ENCODE peak calls at places on chromosomes 16 and 17, in four cellular contexts. U, T, Y and E are unnamed samples.

GRCh38 chr17:82338858-82339633 is 5.5 kb upstream of the SECTM1 start:
- DNase-seq in U (peak), T (peak), Y (no peak), E (peak)

GRCh38 chr17:17712268-17712924 is 31.1 kb downstream of the RAI1 start:
- DNase-seq in U (no peak), T (peak), Y (no peak), E (peak)

GRCh38 chr17:20072692-20072992 is 63.5 kb downstream of the SPECC1 start:
- DNase-seq in U (no peak), T (no peak), Y (no peak), E (no peak)

GRCh38 chr17:73474370-73474988 is 162.7 kb upstream of the CDC42EP4 start:
- DNase-seq in U (no peak), T (peak), Y (peak), E (peak)

GRCh38 chr17:47704116-47704515 is 10.2 kb downstream of the TBKBP1 start:
- DNase-seq in U (peak), T (no peak), Y (no peak), E (no peak)

GRCh38 chr16:55499951-55500350 is 8.9 kb upstream of the LPCAT2 start:
- DNase-seq in U (no peak), T (peak), Y (no peak), E (peak)

GRCh38 chr16:1152651-1153259 is at the start of gene CACNA1H:
- DNase-seq in U (peak), T (no peak), Y (peak), E (peak)

GRCh38 chr17:64133546-64134215 is 3.7 kb upstream of the ERN1 start:
- DNase-seq in U (peak), T (peak), Y (peak), E (peak)

GRCh38 chr17:74836691-74837467 is 22.8 kb downstream of the GRIN2C start:
- DNase-seq in U (no peak), T (no peak), Y (peak), E (no peak)

GRCh38 chr16:14495213-14496046 is 134.6 kb downstream of the PARN start:
- DNase-seq in U (no peak), T (no peak), Y (no peak), E (no peak)

GRCh38 chr17:45740553-45741330 is 43.4 kb upstream of the CRHR1 start:
- DNase-seq in U (peak), T (peak), Y (peak), E (peak)

GRCh38 chr17:72725432-72726068 is 366.9 kb downstream of the SLC39A11 start:
- DNase-seq in U (peak), T (peak), Y (peak), E (peak)

GRCh38 chr17:44502598-44503079 is 567 bp downstream of the GPATCH8 start:
- DNase-seq in U (no peak), T (peak), Y (no peak), E (peak)

GRCh38 chr16:65704866-65705265 is 583.0 kb upstream of the CDH11 start:
- DNase-seq in U (peak), T (no peak), Y (no peak), E (no peak)

GRCh38 chr17:1989135-1989534 is 36.0 kb downstream of the RTN4RL1 start:
- DNase-seq in U (no peak), T (peak), Y (no peak), E (no peak)

GRCh38 chr17:47720754-47721533 is 12.1 kb upstream of the TBX21 start:
- DNase-seq in U (peak), T (peak), Y (peak), E (peak)

GRCh38 chr16:8661703-8662102 is 12.7 kb upstream of the ABAT start:
- DNase-seq in U (no peak), T (no peak), Y (no peak), E (no peak)

GRCh38 chr16:65700599-65700998 is 578.7 kb upstream of the CDH11 start:
- DNase-seq in U (no peak), T (no peak), Y (no peak), E (no peak)

GRCh38 chr17:37742114-37742761 is 2.6 kb downstream of the HNF1B start:
- DNase-seq in U (peak), T (peak), Y (peak), E (peak)

GRCh38 chr16:72493681-72494415 is 321.9 kb upstream of the PMFBP1 start:
- DNase-seq in U (no peak), T (no peak), Y (no peak), E (no peak)

GRCh38 chr16:85086347-85087291 is 25.7 kb downstream of the CIBAR2 start:
- DNase-seq in U (peak), T (peak), Y (peak), E (peak)

GRCh38 chr17:49067163-49067562 is 65.4 kb upstream of the B4GALNT2 start:
- DNase-seq in U (peak), T (peak), Y (no peak), E (no peak)

GRCh38 chr17:50018909-50019308 is 23.9 kb upstream of the DLX3 start:
- DNase-seq in U (no peak), T (no peak), Y (no peak), E (no peak)

GRCh38 chr17:54662978-54663876 is 237.4 kb upstream of the TOM1L1 start:
- DNase-seq in U (peak), T (no peak), Y (no peak), E (peak)

GRCh38 chr17:57388326-57388725 is 132.0 kb downstream of the MSI2 start:
- DNase-seq in U (no peak), T (no peak), Y (no peak), E (no peak)

GRCh38 chr17:17739388-17740066 is 58.3 kb downstream of the RAI1 start:
- DNase-seq in U (no peak), T (peak), Y (peak), E (peak)

GRCh38 chr16:30924086-30924714 is 828 bp downstream of the FBXL19 start:
- DNase-seq in U (peak), T (no peak), Y (peak), E (peak)

GRCh38 chr17:48356866-48357265 is 73.1 kb downstream of the SKAP1 start:
- DNase-seq in U (no peak), T (no peak), Y (no peak), E (no peak)

GRCh38 chr16:87877942-87878507 is 8.7 kb upstream of the SLC7A5 start:
- DNase-seq in U (no peak), T (no peak), Y (no peak), E (no peak)

GRCh38 chr17:79276824-79277223 is 202.2 kb downstream of the ENGASE start:
- DNase-seq in U (no peak), T (no peak), Y (no peak), E (no peak)

GRCh38 chr16:11114366-11115164 is 141.4 kb downstream of the SOCS1 start:
- DNase-seq in U (peak), T (no peak), Y (no peak), E (no peak)

GRCh38 chr16:49644143-49644460 is 211.8 kb downstream of the ZNF423 start:
- DNase-seq in U (peak), T (no peak), Y (no peak), E (no peak)

GRCh38 chr16:57536306-57537193 is at the start of gene CCDC102A:
- DNase-seq in U (peak), T (no peak), Y (peak), E (peak)

GRCh38 chr17:80703109-80703508 is 158.5 kb downstream of the RPTOR start:
- DNase-seq in U (no peak), T (no peak), Y (no peak), E (no peak)

GRCh38 chr17:29584452-29585079 is 4.9 kb downstream of the GIT1 start:
- DNase-seq in U (peak), T (no peak), Y (peak), E (no peak)

GRCh38 chr17:10516065-10516464 is 2.3 kb downstream of the MYH1 start:
- DNase-seq in U (no peak), T (no peak), Y (no peak), E (no peak)
- H2AFZ ChIP-seq in U (peak), T (no peak), Y (no peak), E (no peak)

GRCh38 chr17:42617956-42618431 is 8.5 kb downstream of the TUBG1 start:
- DNase-seq in U (no peak), T (peak), Y (peak), E (no peak)

GRCh38 chr17:42613699-42614295 is 4.3 kb downstream of the TUBG1 start:
- DNase-seq in U (no peak), T (no peak), Y (no peak), E (no peak)

GRCh38 chr17:42623732-42624596 is 14.5 kb downstream of the TUBG1 start:
- DNase-seq in U (no peak), T (peak), Y (no peak), E (peak)

DNA sequence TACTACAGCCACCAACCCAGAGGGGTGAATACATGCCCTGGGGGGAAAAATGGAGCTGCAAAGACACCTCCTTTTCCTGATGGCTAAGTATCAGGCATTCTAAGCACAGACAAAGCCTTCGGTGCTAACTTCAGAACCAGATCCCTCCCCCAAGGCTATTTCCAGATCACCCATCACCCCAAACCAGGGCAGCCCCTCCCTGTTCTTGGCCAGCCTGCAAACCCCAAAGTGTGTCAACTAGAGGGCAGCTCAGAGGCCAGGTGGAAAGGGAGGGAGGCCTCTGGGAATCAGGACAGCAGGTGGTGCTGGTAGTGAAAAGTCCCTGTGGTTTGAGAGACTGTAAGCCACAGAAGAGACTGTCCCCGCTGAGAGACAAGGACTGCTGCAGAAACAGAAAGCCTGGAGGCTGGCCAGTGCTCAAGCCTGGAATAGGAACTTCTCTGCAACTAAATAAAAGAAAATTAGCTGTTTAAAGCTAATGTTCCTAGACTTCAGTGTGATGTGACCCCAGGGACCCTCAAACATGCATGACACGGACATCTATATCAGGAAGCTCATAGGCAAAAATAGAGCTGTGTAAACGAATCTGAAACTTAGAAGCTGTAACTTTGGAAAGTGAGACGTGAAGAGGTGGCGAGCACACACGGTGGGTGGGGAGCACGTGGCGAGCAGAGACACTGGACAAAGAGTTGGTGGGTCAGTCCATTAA is 9.1 kb downstream of the TUBG1 start:
- DNase-seq in U (peak), T (peak), Y (peak), E (peak)
- TF ChIP-seq CTCF in U (peak), T (peak), Y (no peak), E (peak)

GRCh38 chr16:74852500-74852875 is 77.9 kb upstream of the FA2H start:
- DNase-seq in U (no peak), T (no peak), Y (no peak), E (no peak)
- H2AFZ ChIP-seq in U (peak), T (no peak), Y (no peak), E (no peak)

GRCh38 chr17:77914440-77915254 is 43.9 kb upstream of the TNRC6C start:
- DNase-seq in U (peak), T (no peak), Y (no peak), E (peak)
- TF ChIP-seq CTCF in U (peak), T (peak), Y (no peak), E (peak)